ENCODE peak calls at places on chromosomes 7 and 10, in four cellular contexts. I, O, C and V are unnamed samples.

GRCh38 chr7:47045169-47045568 is 536.7 kb downstream of the TNS3 start:
- DNase-seq in C (no peak), O (peak; percentile 32), I (peak; percentile 64), V (no peak)

GRCh38 chr10:7915923-7916322 is 97.6 kb downstream of the TAF3 start:
- DNase-seq in C (peak; percentile 63), I (no peak), O (no peak), V (no peak)

GRCh38 chr10:123000155-123000554 is 8.4 kb downstream of the IKZF5 start:
- DNase-seq in O (no peak), C (no peak), I (no peak), V (no peak)

GRCh38 chr7:16431646-16432424 is 10.5 kb upstream of the CRPPA start:
- DNase-seq in O (no peak), C (no peak), I (no peak), V (no peak)

GRCh38 chr7:106102387-106102966 is 9.6 kb downstream of the SYPL1 start:
- DNase-seq in C (no peak), O (no peak), I (no peak), V (no peak)

GRCh38 chr7:155279787-155280445 is 17.8 kb upstream of the INSIG1 start:
- DNase-seq in I (no peak), O (no peak), C (no peak), V (no peak)

GRCh38 chr10:71383972-71384687 is 12.6 kb upstream of the CDH23 start:
- DNase-seq in I (peak; percentile 73), C (peak; percentile 21), O (peak; percentile 73), V (peak; percentile 65)

GRCh38 chr10:125694874-125695273 is 11.9 kb upstream of the TEX36 start:
- DNase-seq in O (no peak), C (peak; percentile 85), I (no peak), V (no peak)

GRCh38 chr10:100339236-100339635 is 7.8 kb upstream of the SCD start:
- DNase-seq in C (no peak), I (no peak), O (no peak), V (peak; percentile 53)

GRCh38 chr10:1256139-1256720 is 200.0 kb downstream of the WDR37 start:
- DNase-seq in O (no peak), I (no peak), C (no peak), V (no peak)

GRCh38 chr10:4555920-4556319 is 270.1 kb upstream of the AKR1E2 start:
- DNase-seq in O (no peak), I (no peak), C (no peak), V (no peak)

GRCh38 chr7:65832281-65832680 is 40.6 kb upstream of the VKORC1L1 start:
- DNase-seq in O (no peak), I (no peak), C (peak; percentile 59), V (no peak)

GRCh38 chr7:55112056-55112455 is 93.2 kb downstream of the EGFR start:
- DNase-seq in C (no peak), I (no peak), O (no peak), V (no peak)

GRCh38 chr7:13286916-13287315 is 599.5 kb downstream of the ARL4A start:
- DNase-seq in O (no peak), C (no peak), I (no peak), V (no peak)

GRCh38 chr7:47653550-47654351 is 71.8 kb upstream of the TNS3 start:
- DNase-seq in C (peak; percentile 81), O (no peak), I (no peak), V (no peak)

GRCh38 chr10:91381562-91381923 is 28.6 kb upstream of the HECTD2 start:
- DNase-seq in O (no peak), C (no peak), I (peak; percentile 25), V (no peak)

GRCh38 chr10:115939101-115939815 is 333.7 kb downstream of the GFRA1 start:
- DNase-seq in I (no peak), C (no peak), O (no peak), V (no peak)

GRCh38 chr10:73871295-73871914 is 3.0 kb downstream of the CAMK2G start:
- DNase-seq in O (no peak), I (no peak), C (no peak), V (no peak)

GRCh38 chr10:73874267-73875138 is at the start of gene CAMK2G:
- DNase-seq in I (peak; percentile 86), C (peak; percentile 79), O (peak; percentile 83), V (peak; percentile 87)

GRCh38 chr10:73873843-73874215 is 526 bp downstream of the CAMK2G start:
- DNase-seq in C (no peak), O (no peak), I (no peak), V (no peak)

GRCh38 chr10:73873163-73873842 is 1.1 kb downstream of the CAMK2G start:
- DNase-seq in I (no peak), O (no peak), C (no peak), V (no peak)

GRCh38 chr10:73871915-73872710 is 2.2 kb downstream of the CAMK2G start:
- DNase-seq in C (peak; percentile 36), I (no peak), O (peak; percentile 71), V (no peak)
- TF ChIP-seq CTCF in C (peak; percentile 35), I (no peak), O (no peak), V (no peak)

GRCh38 chr10:80530251-80530650 is 7.5 kb upstream of the SH2D4B start:
- DNase-seq in C (peak; percentile 22), O (no peak), I (no peak), V (peak; percentile 73)
- TF ChIP-seq CTCF in C (peak; percentile 35), O (no peak), I (peak; percentile 50), V (peak; percentile 53)

DNA sequence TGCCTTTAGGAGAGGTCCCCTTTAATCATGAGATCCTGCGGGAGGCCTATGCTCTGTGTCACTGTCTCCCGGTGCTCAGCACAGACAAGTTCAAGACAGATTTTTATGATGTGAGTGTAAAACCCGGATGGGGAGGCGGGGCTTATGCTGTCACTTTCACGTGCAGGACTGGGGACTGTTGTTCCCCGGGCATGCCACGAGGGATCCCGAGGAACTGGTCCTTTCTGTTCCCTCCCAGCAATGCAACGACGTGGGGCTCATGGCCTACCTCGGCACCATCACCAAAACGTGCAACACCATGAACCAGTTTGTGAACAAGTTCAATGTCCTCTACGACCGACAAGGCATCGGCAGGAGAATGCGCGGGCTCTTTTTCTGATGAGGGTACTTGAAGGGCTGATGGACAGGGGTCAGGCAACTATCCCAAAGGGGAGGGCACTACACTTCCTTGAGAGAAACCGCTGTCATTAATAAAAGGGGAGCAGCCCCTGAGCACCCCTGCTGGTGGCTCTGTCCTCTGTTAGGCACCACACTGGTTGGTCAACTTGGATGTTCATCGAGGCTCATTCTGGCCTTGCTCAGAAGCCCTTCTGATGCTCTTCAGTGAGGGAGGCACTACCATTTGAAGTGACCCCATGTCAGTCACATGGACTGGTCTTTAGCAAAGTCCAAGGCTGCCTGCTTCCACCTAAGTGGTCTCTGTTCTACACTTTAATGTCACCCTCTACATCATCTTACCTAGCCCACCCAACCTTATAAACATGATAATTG is 2.8 kb downstream of the COPS6 start:
- DNase-seq in I (no peak), O (no peak), C (peak; percentile 37), V (no peak)
- TF ChIP-seq CTCF in I (no peak), O (no peak), C (peak; percentile 16), V (no peak)

GRCh38 chr10:78028438-78029293 is 649 bp downstream of the POLR3A start:
- DNase-seq in O (no peak), C (peak; percentile 57), I (no peak), V (no peak)
- TF ChIP-seq CTCF in O (no peak), C (no peak), I (no peak), V (no peak)

GRCh38 chr7:27156901-27157716 is 634 bp upstream of the HOXA7 start:
- DNase-seq in I (no peak), O (no peak), C (no peak), V (peak; percentile 44)

GRCh38 chr7:27154901-27155815 is 1.3 kb downstream of the HOXA7 start:
- DNase-seq in C (no peak), I (no peak), O (no peak), V (peak; percentile 39)

GRCh38 chr7:27156508-27156898 is at the start of gene HOXA7:
- DNase-seq in O (no peak), C (peak; percentile 63), I (no peak), V (peak; percentile 22)

GRCh38 chr7:27154369-27154768 is 2.0 kb upstream of the HOXA3 start:
- DNase-seq in O (no peak), C (no peak), I (no peak), V (peak; percentile 15)

GRCh38 chr7:27155816-27156507 is 513 bp downstream of the HOXA7 start:
- DNase-seq in C (no peak), I (no peak), O (no peak), V (peak; percentile 40)
- TF ChIP-seq CTCF in C (no peak), I (no peak), O (no peak), V (no peak)

GRCh38 chr10:119349937-119350513 is 142.7 kb downstream of the GRK5 start:
- DNase-seq in C (no peak), I (no peak), O (no peak), V (no peak)
- TF ChIP-seq CTCF in C (no peak), I (no peak), O (no peak), V (no peak)